ENCODE peak calls at places on chromosomes 3 and 15, in five cellular contexts. U is AG09309, A is RWPE1, G is A549, W is colonic mucosa. C is an unnamed sample.

GRCh38 chr3:16369247-16369646 is 104.2 kb downstream of the OXNAD1 start:
- DNase-seq in U (no peak), A (peak), G (no peak), W (no peak), C (no peak)

GRCh38 chr15:25795061-25795460 is 68.1 kb downstream of the ATP10A start:
- DNase-seq in U (no peak), A (no peak), G (no peak), W (peak), C (no peak)

GRCh38 chr3:86774082-86774691 is 216.8 kb downstream of the VGLL3 start:
- DNase-seq in U (no peak), A (peak), G (peak), W (no peak), C (no peak)

GRCh38 chr3:168157301-168157700 is 61.6 kb upstream of the GOLIM4 start:
- DNase-seq in U (no peak), A (no peak), G (no peak), W (no peak), C (peak)

GRCh38 chr3:65811050-65811766 is 227.5 kb downstream of the MAGI1 start:
- DNase-seq in U (no peak), A (no peak), G (no peak), W (no peak), C (no peak)

GRCh38 chr15:48358229-48358641 is 27.0 kb downstream of the DUT start:
- DNase-seq in U (no peak), A (peak), G (peak), W (no peak), C (no peak)

GRCh38 chr3:169171739-169172138 is 491.8 kb downstream of the MECOM start:
- DNase-seq in U (no peak), A (no peak), G (no peak), W (no peak), C (no peak)

GRCh38 chr3:141000027-141000663 is 51.0 kb upstream of the SPSB4 start:
- DNase-seq in U (peak), A (peak), G (peak), W (peak), C (peak)

GRCh38 chr15:39404767-39405173 is 176.1 kb upstream of the THBS1 start:
- DNase-seq in U (peak), A (peak), G (peak), W (no peak), C (no peak)

GRCh38 chr3:168722091-168722490 is 626.4 kb upstream of the GOLIM4 start:
- DNase-seq in U (no peak), A (no peak), G (no peak), W (no peak), C (no peak)

GRCh38 chr3:141478139-141478538 is 8.7 kb upstream of the RASA2 start:
- DNase-seq in U (no peak), A (no peak), G (no peak), W (no peak), C (no peak)

GRCh38 chr3:181568693-181569092 is 143.0 kb upstream of the SOX2 start:
- DNase-seq in U (no peak), A (no peak), G (no peak), W (no peak), C (no peak)

GRCh38 chr3:101039285-101039684 is 46.1 kb upstream of the ABI3BP start:
- DNase-seq in U (no peak), A (no peak), G (no peak), W (no peak), C (no peak)

GRCh38 chr3:133248389-133248788 is 151.5 kb upstream of the BFSP2 start:
- DNase-seq in U (no peak), A (no peak), G (no peak), W (no peak), C (no peak)

GRCh38 chr3:93988283-93988682 is 8.3 kb downstream of the ARL13B start:
- DNase-seq in U (no peak), A (no peak), G (no peak), W (no peak), C (no peak)

GRCh38 chr3:177824190-177824786 is 627.0 kb upstream of the TBL1XR1 start:
- DNase-seq in U (no peak), A (peak), G (peak), W (peak), C (no peak)

GRCh38 chr15:78739996-78740903 is 71.0 kb downstream of the ADAMTS7 start:
- DNase-seq in U (no peak), A (no peak), G (peak), W (peak), C (peak)

GRCh38 chr3:195226445-195226844 is 44.5 kb downstream of the XXYLT1 start:
- DNase-seq in U (no peak), A (no peak), G (no peak), W (no peak), C (no peak)

GRCh38 chr15:45326776-45327175 is 51.6 kb downstream of the GATM start:
- DNase-seq in U (no peak), A (no peak), G (no peak), W (no peak), C (no peak)

GRCh38 chr3:176430244-176430893 is 766.9 kb downstream of the TBL1XR1 start:
- DNase-seq in U (peak), A (peak), G (peak), W (no peak), C (peak)

GRCh38 chr3:49005298-49005680 is 1.9 kb upstream of the WDR6 start:
- DNase-seq in U (no peak), A (no peak), G (no peak), W (no peak), C (no peak)

GRCh38 chr3:195905970-195906864 is 2.1 kb downstream of the TNK2 start:
- DNase-seq in U (no peak), A (no peak), G (no peak), W (peak), C (no peak)

GRCh38 chr15:36737430-36737891 is 158.0 kb downstream of the CDIN1 start:
- DNase-seq in U (peak), A (peak), G (no peak), W (no peak), C (no peak)

GRCh38 chr15:51842265-51842664 is 12.8 kb downstream of the TMOD3 start:
- DNase-seq in U (no peak), A (no peak), G (no peak), W (no peak), C (no peak)

GRCh38 chr15:37099321-37100108 is 834 bp downstream of the MEIS2 start:
- DNase-seq in U (no peak), A (no peak), G (peak), W (no peak), C (no peak)

GRCh38 chr3:195200010-195200822 is 70.7 kb downstream of the XXYLT1 start:
- DNase-seq in U (no peak), A (no peak), G (no peak), W (peak), C (no peak)

GRCh38 chr3:31562525-31562924 is 29.8 kb downstream of the STT3B start:
- DNase-seq in U (no peak), A (no peak), G (no peak), W (peak), C (peak)

GRCh38 chr3:125043599-125044151 is 12.1 kb downstream of the HEG1 start:
- DNase-seq in U (no peak), A (no peak), G (no peak), W (peak), C (no peak)

GRCh38 chr3:46865034-46865507 is 1.8 kb upstream of the MYL3 start:
- DNase-seq in U (no peak), A (no peak), G (no peak), W (no peak), C (no peak)

GRCh38 chr3:16498130-16498890 is 15.2 kb downstream of the RFTN1 start:
- DNase-seq in U (no peak), A (no peak), G (no peak), W (no peak), C (no peak)

GRCh38 chr3:18201315-18201714 is 223.8 kb downstream of the SATB1 start:
- DNase-seq in U (no peak), A (no peak), G (no peak), W (no peak), C (no peak)

GRCh38 chr3:165464736-165465135 is 268.6 kb upstream of the SLITRK3 start:
- DNase-seq in U (no peak), A (peak), G (peak), W (no peak), C (no peak)

GRCh38 chr3:116453676-116454346 is 8.5 kb upstream of the LSAMP start:
- DNase-seq in U (no peak), A (no peak), G (no peak), W (no peak), C (no peak)

GRCh38 chr3:58683001-58683845 is 16.6 kb upstream of the FAM3D start:
- DNase-seq in U (no peak), A (no peak), G (peak), W (no peak), C (no peak)

GRCh38 chr15:78140296-78140695 is 8.9 kb upstream of the IDH3A start:
- DNase-seq in U (no peak), A (no peak), G (no peak), W (peak), C (no peak)

GRCh38 chr3:49422379-49423248 is at the start of gene AMT:
- DNase-seq in U (no peak), A (no peak), G (no peak), W (peak), C (peak)

GRCh38 chr3:51390186-51390585 is 899 bp upstream of the RBM15B start:
- DNase-seq in U (no peak), A (no peak), G (no peak), W (no peak), C (no peak)

GRCh38 chr3:51390600-51391074 is 448 bp upstream of the RBM15B start:
- DNase-seq in U (no peak), A (no peak), G (no peak), W (no peak), C (no peak)

GRCh38 chr3:51392301-51393095 is 1.4 kb downstream of the RBM15B start:
- DNase-seq in U (no peak), A (no peak), G (no peak), W (no peak), C (no peak)

GRCh38 chr3:51391566-51392300 is 648 bp downstream of the RBM15B start:
- DNase-seq in U (no peak), A (no peak), G (no peak), W (no peak), C (peak)

GRCh38 chr3:51391075-51391565 is at the start of gene RBM15B:
- DNase-seq in U (peak), A (peak), G (peak), W (peak), C (peak)
- TF ChIP-seq CTCF in U (peak), A (peak), G (peak), W (peak), C (peak)

GRCh38 chr15:72086010-72086697 is 31.8 kb downstream of the MYO9A start:
- DNase-seq in U (no peak), A (no peak), G (no peak), W (peak), C (no peak)
- TF ChIP-seq CTCF in U (no peak), A (no peak), G (no peak), W (no peak), C (no peak)

GRCh38 chr3:8421267-8421666 is 80.4 kb upstream of the LMCD1 start:
- DNase-seq in U (no peak), A (no peak), G (no peak), W (no peak), C (peak)
- TF ChIP-seq CTCF in U (peak), A (no peak), G (no peak), W (no peak), C (no peak)

GRCh38 chr3:189822726-189823125 is 191.5 kb downstream of the TP63 start:
- DNase-seq in U (no peak), A (no peak), G (no peak), W (no peak), C (no peak)
- TF ChIP-seq CTCF in U (no peak), A (no peak), G (no peak), W (no peak), C (no peak)

GRCh38 chr15:98802187-98802586 is 153.8 kb downstream of the IGF1R start:
- DNase-seq in U (no peak), A (no peak), G (no peak), W (peak), C (no peak)

GRCh38 chr15:98803228-98804056 is 155.1 kb downstream of the IGF1R start:
- DNase-seq in U (no peak), A (peak), G (peak), W (no peak), C (no peak)

GRCh38 chr15:98805434-98806274 is 157.3 kb downstream of the IGF1R start:
- DNase-seq in U (no peak), A (no peak), G (peak), W (no peak), C (no peak)

GRCh38 chr15:98806275-98806895 is 158.0 kb downstream of the IGF1R start:
- DNase-seq in U (no peak), A (no peak), G (no peak), W (no peak), C (no peak)

DNA sequence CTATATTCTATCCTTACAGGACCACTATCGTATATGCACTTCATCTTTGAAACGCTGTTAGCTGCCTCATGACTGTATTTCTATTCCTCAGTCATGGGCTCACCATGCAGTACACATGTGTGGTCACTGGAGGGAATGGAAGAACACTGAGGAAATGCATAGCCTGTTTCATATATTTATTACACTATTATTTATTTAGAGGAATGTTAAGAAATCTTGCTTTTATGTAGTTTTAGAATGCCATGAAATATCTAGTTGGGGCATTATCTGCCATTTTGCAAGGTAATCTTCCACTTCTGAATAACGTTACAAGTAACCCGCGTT is 155.7 kb downstream of the IGF1R start:
- DNase-seq in U (no peak), A (no peak), G (peak), W (no peak), C (no peak)
- TF ChIP-seq CTCF in U (no peak), A (no peak), G (no peak), W (no peak), C (peak)

C was measured in endothelial cell.